ENCODE peak calls at places on chromosomes 16 and 17, in five cellular contexts. One of them, this sample, is unnamed.

GRCh38 chr16:65657051-65657450 is 535.2 kb upstream of the CDH11 start:
- DNase-seq in GM06990: no peak
- DNase-seq in GM12865: no peak
- DNase-seq in cardiac fibroblast: no peak
- DNase-seq in esophagus muscularis mucosa: no peak
- DNase-seq in this sample: no peak

GRCh38 chr17:68981288-68981687 is 26.1 kb upstream of the ABCA8 start:
- DNase-seq in esophagus muscularis mucosa: no peak
- DNase-seq in GM06990: peak; percentile 9
- DNase-seq in cardiac fibroblast: peak; percentile 91
- DNase-seq in GM12865: peak; percentile 58
- DNase-seq in this sample: no peak

GRCh38 chr17:78791840-78792709 is 10.0 kb upstream of the CYTH1 start:
- DNase-seq in cardiac fibroblast: no peak
- DNase-seq in GM06990: no peak
- DNase-seq in GM12865: no peak
- DNase-seq in esophagus muscularis mucosa: no peak
- DNase-seq in this sample: no peak

GRCh38 chr16:52501746-52502145 is 45.2 kb downstream of the TOX3 start:
- DNase-seq in cardiac fibroblast: no peak
- DNase-seq in GM06990: no peak
- DNase-seq in esophagus muscularis mucosa: no peak
- DNase-seq in GM12865: no peak
- DNase-seq in this sample: no peak

GRCh38 chr17:32491371-32492280 is 4.8 kb downstream of the CDK5R1 start:
- DNase-seq in esophagus muscularis mucosa: no peak
- DNase-seq in cardiac fibroblast: no peak
- DNase-seq in GM06990: peak; percentile 60
- DNase-seq in GM12865: peak; percentile 42
- DNase-seq in this sample: peak; percentile 74

GRCh38 chr16:82715160-82715559 is 88.4 kb downstream of the CDH13 start:
- DNase-seq in esophagus muscularis mucosa: no peak
- DNase-seq in GM12865: no peak
- DNase-seq in GM06990: no peak
- DNase-seq in cardiac fibroblast: no peak
- DNase-seq in this sample: no peak

GRCh38 chr17:77085916-77086432 is 54.8 kb upstream of the SEC14L1 start:
- DNase-seq in esophagus muscularis mucosa: no peak
- DNase-seq in GM06990: no peak
- DNase-seq in cardiac fibroblast: no peak
- DNase-seq in GM12865: no peak
- DNase-seq in this sample: no peak

GRCh38 chr16:64826374-64826773 is 295.5 kb downstream of the CDH11 start:
- DNase-seq in GM06990: no peak
- DNase-seq in esophagus muscularis mucosa: no peak
- DNase-seq in GM12865: no peak
- DNase-seq in cardiac fibroblast: peak; percentile 71
- DNase-seq in this sample: no peak

GRCh38 chr16:1296688-1297412 is 12.6 kb upstream of the UBE2I start:
- DNase-seq in GM12865: no peak
- DNase-seq in esophagus muscularis mucosa: no peak
- DNase-seq in GM06990: no peak
- DNase-seq in cardiac fibroblast: peak; percentile 67
- DNase-seq in this sample: no peak

GRCh38 chr16:72833491-72833890 is 214.4 kb downstream of the ZFHX3 start:
- DNase-seq in GM12865: no peak
- DNase-seq in esophagus muscularis mucosa: no peak
- DNase-seq in cardiac fibroblast: no peak
- DNase-seq in GM06990: no peak
- DNase-seq in this sample: no peak

GRCh38 chr17:7580631-7581554 is 1.5 kb downstream of the CD68 start:
- DNase-seq in GM12865: peak; percentile 11
- DNase-seq in esophagus muscularis mucosa: no peak
- DNase-seq in cardiac fibroblast: no peak
- DNase-seq in GM06990: no peak
- DNase-seq in this sample: no peak

GRCh38 chr16:68272501-68273209 is 8.3 kb downstream of the SLC7A6 start:
- DNase-seq in GM06990: no peak
- DNase-seq in GM12865: peak; percentile 39
- DNase-seq in cardiac fibroblast: no peak
- DNase-seq in esophagus muscularis mucosa: no peak
- DNase-seq in this sample: peak; percentile 18

GRCh38 chr17:81492202-81492601 is 20.4 kb downstream of the ACTG1 start:
- DNase-seq in GM06990: no peak
- DNase-seq in cardiac fibroblast: no peak
- DNase-seq in esophagus muscularis mucosa: no peak
- DNase-seq in GM12865: no peak
- DNase-seq in this sample: no peak

GRCh38 chr16:28925386-28926228 is 569 bp upstream of the RABEP2 start:
- DNase-seq in GM06990: peak; percentile 89
- DNase-seq in esophagus muscularis mucosa: peak; percentile 95
- DNase-seq in cardiac fibroblast: peak; percentile 85
- DNase-seq in GM12865: peak; percentile 95
- DNase-seq in this sample: peak; percentile 77

GRCh38 chr16:847151-847550 is 46.6 kb upstream of the GNG13 start:
- DNase-seq in GM12865: no peak
- DNase-seq in GM06990: no peak
- DNase-seq in cardiac fibroblast: no peak
- DNase-seq in esophagus muscularis mucosa: no peak
- DNase-seq in this sample: no peak

GRCh38 chr17:39636927-39637736 is at the start of gene STARD3:
- DNase-seq in GM12865: peak; percentile 94
- DNase-seq in GM06990: peak; percentile 93
- DNase-seq in esophagus muscularis mucosa: peak; percentile 97
- DNase-seq in cardiac fibroblast: peak; percentile 85
- DNase-seq in this sample: peak; percentile 98
- TF ChIP-seq CTCF in GM12865: no peak
- TF ChIP-seq CTCF in GM06990: no peak
- TF ChIP-seq CTCF in esophagus muscularis mucosa: peak; percentile 17
- TF ChIP-seq CTCF in cardiac fibroblast: peak; percentile 16
- TF ChIP-seq CTCF in this sample: no peak

DNA sequence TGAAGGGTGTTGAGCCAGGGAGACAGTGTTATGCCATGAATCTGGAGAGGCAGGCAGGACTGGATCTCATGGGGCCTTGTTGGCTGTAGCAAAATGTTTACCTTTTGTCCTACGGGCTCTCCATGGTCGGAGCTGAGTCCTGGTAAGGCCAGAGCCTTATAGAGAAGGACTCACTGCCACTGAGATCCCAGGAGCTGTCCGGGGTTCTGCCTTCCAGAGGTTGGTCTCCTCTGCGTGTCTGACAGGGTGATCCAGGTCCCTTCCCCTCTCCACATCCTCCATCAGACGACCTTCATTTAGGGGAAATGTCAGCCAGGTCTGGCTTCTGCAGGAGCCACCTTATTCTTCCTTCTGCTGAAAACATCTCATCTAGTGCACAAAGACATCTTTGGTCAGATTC is 285.2 kb upstream of the N4BP1 start:
- DNase-seq in GM12865: no peak
- DNase-seq in GM06990: no peak
- DNase-seq in esophagus muscularis mucosa: no peak
- DNase-seq in cardiac fibroblast: no peak
- DNase-seq in this sample: no peak
- TF ChIP-seq CTCF in GM12865: no peak
- TF ChIP-seq CTCF in GM06990: no peak
- TF ChIP-seq CTCF in esophagus muscularis mucosa: no peak
- TF ChIP-seq CTCF in cardiac fibroblast: no peak
- TF ChIP-seq CTCF in this sample: no peak

GRCh38 chr17:43790311-43790940 is 10.2 kb downstream of the CFAP97D1 start:
- DNase-seq in GM06990: no peak
- DNase-seq in cardiac fibroblast: no peak
- DNase-seq in GM12865: no peak
- DNase-seq in esophagus muscularis mucosa: no peak
- DNase-seq in this sample: no peak
- TF ChIP-seq CTCF in GM06990: peak; percentile 13
- TF ChIP-seq CTCF in cardiac fibroblast: peak; percentile 13
- TF ChIP-seq CTCF in GM12865: no peak
- TF ChIP-seq CTCF in esophagus muscularis mucosa: no peak
- TF ChIP-seq CTCF in this sample: no peak

GRCh38 chr16:13895516-13895915 is 24.4 kb upstream of the ERCC4 start:
- DNase-seq in esophagus muscularis mucosa: no peak
- DNase-seq in GM06990: no peak
- DNase-seq in cardiac fibroblast: no peak
- DNase-seq in GM12865: no peak
- DNase-seq in this sample: no peak

GRCh38 chr16:13897806-13898205 is 22.1 kb upstream of the ERCC4 start:
- DNase-seq in esophagus muscularis mucosa: no peak
- DNase-seq in GM06990: no peak
- DNase-seq in GM12865: no peak
- DNase-seq in cardiac fibroblast: no peak
- DNase-seq in this sample: no peak

GRCh38 chr16:13892301-13892700 is 27.7 kb upstream of the ERCC4 start:
- DNase-seq in cardiac fibroblast: no peak
- DNase-seq in GM06990: no peak
- DNase-seq in esophagus muscularis mucosa: peak; percentile 77
- DNase-seq in GM12865: no peak
- DNase-seq in this sample: no peak

GRCh38 chr16:13898233-13898632 is 21.7 kb upstream of the ERCC4 start:
- DNase-seq in GM06990: no peak
- DNase-seq in esophagus muscularis mucosa: no peak
- DNase-seq in GM12865: no peak
- DNase-seq in cardiac fibroblast: no peak
- DNase-seq in this sample: no peak

DNA sequence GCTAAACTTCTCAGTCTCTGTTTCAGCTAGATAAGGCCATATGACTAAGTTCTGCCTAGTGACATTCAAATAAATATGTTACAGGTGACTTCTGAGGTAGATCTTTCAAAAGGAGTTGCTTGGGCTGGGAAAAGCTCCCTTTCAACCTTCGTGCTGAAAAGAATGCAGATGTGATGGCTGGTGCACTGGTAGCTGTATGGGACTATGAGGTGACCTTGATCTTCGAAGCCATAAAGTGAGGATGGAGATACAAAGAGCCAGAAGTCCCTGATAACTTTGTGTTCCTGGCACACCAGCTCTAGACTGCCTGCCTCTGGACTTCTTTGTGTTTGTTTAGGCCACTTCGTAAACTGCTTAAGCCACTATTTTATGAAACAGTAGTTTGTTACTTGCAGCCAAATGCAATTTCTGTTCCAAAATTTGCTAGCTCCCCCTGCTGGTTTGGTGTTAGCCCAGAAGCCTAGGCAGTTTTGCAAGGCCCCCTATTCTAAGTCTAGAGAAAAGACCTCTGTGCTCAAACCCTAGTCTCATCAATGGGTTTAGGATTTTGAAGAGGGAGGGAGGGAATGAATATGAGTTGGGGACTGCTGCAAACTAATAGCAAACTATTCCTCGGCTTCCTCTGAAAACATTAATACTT is 23.3 kb upstream of the ERCC4 start:
- DNase-seq in cardiac fibroblast: peak; percentile 12
- DNase-seq in GM12865: peak; percentile 24
- DNase-seq in GM06990: no peak
- DNase-seq in esophagus muscularis mucosa: no peak
- DNase-seq in this sample: no peak
- TF ChIP-seq CTCF in cardiac fibroblast: peak; percentile 31
- TF ChIP-seq CTCF in GM12865: peak; percentile 30
- TF ChIP-seq CTCF in GM06990: peak; percentile 51
- TF ChIP-seq CTCF in esophagus muscularis mucosa: no peak
- TF ChIP-seq CTCF in this sample: no peak

GRCh38 chr17:31378638-31379037 is 12.8 kb upstream of the RAB11FIP4 start:
- DNase-seq in GM06990: no peak
- DNase-seq in cardiac fibroblast: no peak
- DNase-seq in esophagus muscularis mucosa: no peak
- DNase-seq in GM12865: no peak
- DNase-seq in this sample: no peak
- TF ChIP-seq CTCF in GM06990: no peak
- TF ChIP-seq CTCF in cardiac fibroblast: no peak
- TF ChIP-seq CTCF in esophagus muscularis mucosa: no peak
- TF ChIP-seq CTCF in GM12865: no peak
- TF ChIP-seq CTCF in this sample: no peak

This sample was measured in GM13976.